ENCODE peak calls at places on chromosomes 12 and 14, in six cellular contexts. C is testis, J is prostate gland, R is Peyer's patch, Y is breast epithelium, W is transverse colon. O is an unnamed sample.

GRCh38 chr12:120536064-120536791 is 2.1 kb downstream of the RNF10 start:
- DNase-seq in C (no peak), J (peak; percentile 27), R (peak; percentile 67), Y (no peak), W (peak; percentile 37), O (no peak)

GRCh38 chr14:71341160-71341559 is 433.9 kb downstream of the PCNX1 start:
- DNase-seq in C (no peak), J (no peak), R (no peak), Y (no peak), W (no peak), O (no peak)

GRCh38 chr14:48536318-48536717 is 860.9 kb upstream of the MDGA2 start:
- DNase-seq in C (peak; percentile 32), J (no peak), R (no peak), Y (no peak), W (no peak), O (no peak)

GRCh38 chr12:117100251-117100650 is 1.0 kb upstream of the TESC start:
- DNase-seq in C (peak; percentile 44), J (no peak), R (no peak), Y (no peak), W (no peak), O (no peak)

GRCh38 chr12:31768046-31768445 is 39.2 kb upstream of the AMN1 start:
- DNase-seq in C (no peak), J (no peak), R (no peak), Y (no peak), W (no peak), O (no peak)

GRCh38 chr14:100140452-100141132 is 18.9 kb downstream of the DEGS2 start:
- DNase-seq in C (no peak), J (no peak), R (no peak), Y (no peak), W (no peak), O (no peak)

GRCh38 chr14:80074905-80075304 is 136.4 kb downstream of the DIO2 start:
- DNase-seq in C (no peak), J (no peak), R (no peak), Y (no peak), W (no peak), O (no peak)

GRCh38 chr12:14920475-14921126 is 17.7 kb downstream of the ERP27 start:
- DNase-seq in C (no peak), J (no peak), R (no peak), Y (no peak), W (no peak), O (no peak)

GRCh38 chr12:93780115-93780641 is 103.0 kb downstream of the CRADD start:
- DNase-seq in C (no peak), J (no peak), R (no peak), Y (no peak), W (no peak), O (no peak)

GRCh38 chr14:100851946-100852620 is 26.2 kb downstream of the MEG3 start:
- DNase-seq in C (peak; percentile 33), J (no peak), R (no peak), Y (no peak), W (no peak), O (no peak)

GRCh38 chr14:95463173-95463901 is 53.1 kb downstream of the SYNE3 start:
- DNase-seq in C (no peak), J (no peak), R (peak; percentile 67), Y (no peak), W (peak; percentile 66), O (no peak)

GRCh38 chr14:77574446-77575125 is 41.9 kb downstream of the SPTLC2 start:
- DNase-seq in C (no peak), J (no peak), R (no peak), Y (no peak), W (no peak), O (no peak)

GRCh38 chr12:123271182-123271491 is 519 bp downstream of the CDK2AP1 start:
- DNase-seq in C (peak; percentile 71), J (peak; percentile 61), R (peak; percentile 86), Y (peak; percentile 81), W (peak; percentile 81), O (no peak)

GRCh38 chr12:13436696-13437391 is 240.3 kb downstream of the EMP1 start:
- DNase-seq in C (no peak), J (no peak), R (no peak), Y (no peak), W (no peak), O (no peak)

GRCh38 chr12:11786638-11787365 is 137.3 kb downstream of the ETV6 start:
- DNase-seq in C (no peak), J (no peak), R (no peak), Y (no peak), W (no peak), O (no peak)

GRCh38 chr12:22687677-22688076 is 62.7 kb downstream of the ETNK1 start:
- DNase-seq in C (no peak), J (no peak), R (no peak), Y (no peak), W (no peak), O (no peak)

GRCh38 chr14:37673439-37673838 is 78.0 kb downstream of the TTC6 start:
- DNase-seq in C (no peak), J (no peak), R (no peak), Y (no peak), W (no peak), O (no peak)

GRCh38 chr12:65859519-65859918 is 35.2 kb downstream of the HMGA2 start:
- DNase-seq in C (no peak), J (no peak), R (no peak), Y (no peak), W (no peak), O (no peak)

GRCh38 chr12:65449400-65449799 is 170.9 kb downstream of the MSRB3 start:
- DNase-seq in C (no peak), J (no peak), R (no peak), Y (no peak), W (no peak), O (no peak)

GRCh38 chr14:77187649-77188012 is 6.0 kb downstream of the TMEM63C start:
- DNase-seq in C (no peak), J (no peak), R (no peak), Y (no peak), W (no peak), O (no peak)

GRCh38 chr14:67579040-67579439 is 21.0 kb downstream of the PIGH start:
- DNase-seq in C (no peak), J (no peak), R (peak; percentile 27), Y (no peak), W (no peak), O (no peak)

GRCh38 chr14:67580336-67581230 is 19.5 kb downstream of the PIGH start:
- DNase-seq in C (no peak), J (no peak), R (peak; percentile 70), Y (no peak), W (no peak), O (no peak)

GRCh38 chr14:67577909-67578749 is 21.9 kb downstream of the PIGH start:
- DNase-seq in C (no peak), J (no peak), R (peak; percentile 37), Y (no peak), W (no peak), O (no peak)

GRCh38 chr14:67582061-67582460 is 18.0 kb downstream of the PIGH start:
- DNase-seq in C (no peak), J (no peak), R (no peak), Y (no peak), W (no peak), O (no peak)

DNA sequence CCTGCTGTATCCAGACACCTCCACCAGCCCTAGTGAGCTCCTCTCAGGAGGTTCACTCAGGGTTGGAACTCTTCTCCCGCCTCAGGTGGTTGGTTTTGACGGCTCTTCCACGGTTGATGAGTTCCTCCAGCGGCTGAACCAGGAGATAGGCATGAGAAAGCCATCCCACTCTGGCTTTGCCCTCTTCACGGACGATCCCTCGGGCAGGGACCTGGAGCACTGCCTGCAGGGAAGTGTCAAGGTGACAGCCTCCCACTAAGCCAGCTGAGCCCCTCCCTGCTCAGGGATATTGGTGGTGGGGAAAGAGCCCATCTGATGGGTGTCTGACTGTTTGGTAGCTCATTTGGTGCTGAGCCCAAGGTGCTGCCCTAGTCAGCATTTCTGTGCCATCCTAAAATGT is 20.4 kb downstream of the PIGH start:
- DNase-seq in C (no peak), J (no peak), R (peak; percentile 42), Y (no peak), W (no peak), O (no peak)
- H3K36me3 ChIP-seq in C (no peaks in the 10 kb centered on the region), J (no peaks in the 10 kb centered on the region), R (no peaks in the 10 kb centered on the region), Y (no peaks in the 10 kb centered on the region), W (no peaks in the 10 kb centered on the region), O (no peaks in the 10 kb centered on the region)

GRCh38 chr12:53066594-53066978 is 12.6 kb downstream of the SPRYD3 start:
- DNase-seq in C (peak; percentile 13), J (no peak), R (no peak), Y (no peak), W (no peak), O (no peak)
- H3K4me1 ChIP-seq in C (peaks cover 90% of the 10 kb centered on the region), J (peaks cover 5% of the 10 kb centered on the region), R (no peaks in the 10 kb centered on the region), Y (peaks cover 17% of the 10 kb centered on the region), W (peaks cover 8% of the 10 kb centered on the region), O (peaks cover 79% of the 10 kb centered on the region)

GRCh38 chr14:104688505-104688754 is 988 bp upstream of the INF2 start:
- DNase-seq in C (no peak), J (no peak), R (no peak), Y (no peak), W (no peak), O (no peak)

GRCh38 chr14:104690266-104690711 is 871 bp downstream of the INF2 start:
- DNase-seq in C (no peak), J (no peak), R (peak; percentile 72), Y (no peak), W (peak; percentile 76), O (no peak)

GRCh38 chr14:104688755-104689619 is at the start of gene INF2:
- DNase-seq in C (peak; percentile 66), J (peak; percentile 50), R (peak; percentile 84), Y (no peak), W (peak; percentile 80), O (no peak)

GRCh38 chr14:104690861-104691455 is 1.5 kb downstream of the INF2 start:
- DNase-seq in C (no peak), J (no peak), R (no peak), Y (no peak), W (no peak), O (no peak)

DNA sequence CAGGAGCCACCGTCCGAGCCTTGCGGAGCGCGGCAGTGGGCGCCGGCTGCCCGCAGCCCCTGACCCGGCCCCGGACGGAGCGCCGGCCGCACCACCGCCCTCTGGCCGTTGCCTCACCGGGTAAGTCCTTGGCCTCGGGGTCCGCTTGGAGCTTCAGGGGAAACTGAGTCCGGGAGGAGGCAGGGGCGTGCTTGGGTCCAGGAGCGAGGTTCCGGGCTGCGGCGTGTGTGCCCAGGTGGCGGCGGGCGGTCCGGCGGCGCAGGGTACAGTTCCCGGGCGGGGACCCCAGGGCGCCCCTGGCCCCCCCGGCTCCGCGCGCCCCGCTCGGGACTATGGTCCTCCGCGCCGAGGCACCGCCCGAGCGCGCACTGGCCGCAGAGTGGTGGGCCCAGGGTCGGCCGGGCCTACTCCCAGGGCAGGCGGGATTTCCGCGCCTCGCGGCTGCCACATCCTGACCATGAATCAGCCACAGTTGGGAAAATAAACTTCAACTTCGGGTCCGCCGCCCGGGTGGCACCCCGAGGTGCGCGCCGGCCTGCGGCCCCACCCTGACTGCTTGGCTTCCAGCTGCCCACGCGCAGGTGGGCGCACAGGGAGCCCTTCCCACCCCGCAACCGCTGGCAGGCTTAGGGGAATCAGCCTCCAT is 325 bp downstream of the INF2 start:
- DNase-seq in C (no peak), J (no peak), R (no peak), Y (no peak), W (peak; percentile 34), O (no peak)
- TF ChIP-seq POLR2A in C (no peak), J (peak; percentile 46), R (peak; percentile 51), Y (no peak), W (peak; percentile 46), O (no peak)

DNA sequence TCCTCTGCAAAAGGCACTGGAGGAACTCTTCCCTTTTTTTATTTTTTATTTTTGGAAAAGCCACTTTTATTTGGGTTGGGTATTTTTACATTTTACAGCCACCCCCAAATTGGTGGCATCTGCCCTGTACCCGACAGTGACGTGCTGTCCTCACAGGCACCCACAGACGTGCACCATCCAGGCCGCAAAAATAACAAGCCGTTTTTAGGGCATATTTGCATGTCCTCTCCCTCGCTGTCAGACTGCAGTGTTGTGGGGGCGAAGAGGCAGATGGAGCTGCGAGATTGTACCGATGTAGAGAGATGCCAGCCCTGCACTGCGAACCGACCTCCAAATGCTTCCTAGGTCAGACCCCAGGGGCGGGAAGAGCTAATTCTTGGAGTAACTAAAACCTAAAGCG is 12.2 kb downstream of the JDP2 start:
- DNase-seq in C (no peak), J (no peak), R (peak; percentile 68), Y (no peak), W (peak; percentile 50), O (no peak)
- H3K36me3 ChIP-seq in C (no peaks in the 10 kb centered on the region), J (no peaks in the 10 kb centered on the region), R (no peaks in the 10 kb centered on the region), Y (no peaks in the 10 kb centered on the region), W (no peaks in the 10 kb centered on the region), O (no peaks in the 10 kb centered on the region)

O was measured in tibial nerve.